ENCODE peak calls at places on chromosomes 12 and 14, in seven cellular contexts. U is skeletal muscle cell, E is activated gamma-delta T cell treated with Interleukin-2 at 50 U/mL for 16 hours, N is NCI-H524, P is SIG-M5, M is memory B cell, H is EL. Y is an unnamed sample.

GRCh38 chr12:54261817-54262402 is 18.0 kb downstream of the CBX5 start:
- DNase-seq in N (no peak), U (no peak), M (no peak), P (no peak), H (no peak), E (no peak), Y (no peak)

GRCh38 chr14:39668449-39668848 is 236.2 kb upstream of the FBXO33 start:
- DNase-seq in M (no peak), H (no peak), P (no peak), U (no peak), N (no peak), E (no peak), Y (no peak)

GRCh38 chr12:63805704-63806672 is 26.3 kb downstream of the RXYLT1 start:
- DNase-seq in N (no peak), P (no peak), E (no peak), U (no peak), H (no peak), M (no peak), Y (no peak)

GRCh38 chr12:12505544-12506501 is 56.8 kb downstream of the DUSP16 start:
- DNase-seq in M (no peak), P (no peak), E (no peak), N (no peak), U (peak; percentile 25), H (peak; percentile 79), Y (no peak)

GRCh38 chr12:50040657-50041056 is 15.4 kb upstream of the RACGAP1 start:
- DNase-seq in N (no peak), U (no peak), E (no peak), H (no peak), P (no peak), M (no peak), Y (no peak)

GRCh38 chr12:22526836-22527235 is 17.5 kb downstream of the C2CD5 start:
- DNase-seq in U (no peak), M (no peak), H (no peak), N (no peak), E (no peak), P (no peak), Y (no peak)

GRCh38 chr12:1630081-1630826 is 1.2 kb downstream of the WNT5B start:
- DNase-seq in N (peak; percentile 72), P (no peak), H (no peak), M (peak; percentile 29), U (no peak), E (peak; percentile 11), Y (peak; percentile 21)

GRCh38 chr14:60640859-60641721 is 8.2 kb downstream of the SIX1 start:
- DNase-seq in U (no peak), M (no peak), P (no peak), E (no peak), H (no peak), N (no peak), Y (no peak)

GRCh38 chr14:92982941-92983340 is 60.0 kb downstream of the CHGA start:
- DNase-seq in H (no peak), N (no peak), E (no peak), P (no peak), M (no peak), U (peak; percentile 25), Y (peak; percentile 25)

GRCh38 chr12:91577586-91578539 is 395.2 kb upstream of the DCN start:
- DNase-seq in H (peak; percentile 17), N (no peak), P (no peak), U (no peak), M (no peak), E (no peak), Y (peak; percentile 60)

GRCh38 chr14:106070242-106070641 is 543.9 kb downstream of the TMEM121 start:
- DNase-seq in M (no peak), H (no peak), E (no peak), U (no peak), P (no peak), N (no peak), Y (no peak)

GRCh38 chr12:29702222-29702621 is 81.5 kb downstream of the TMTC1 start:
- DNase-seq in N (no peak), P (no peak), E (no peak), M (no peak), H (no peak), U (no peak), Y (no peak)

GRCh38 chr12:131103614-131104463 is 150.1 kb downstream of the ADGRD1 start:
- DNase-seq in E (no peak), P (no peak), U (no peak), H (no peak), N (no peak), M (no peak), Y (no peak)

GRCh38 chr12:110931315-110931728 is 10.9 kb upstream of the MYL2 start:
- DNase-seq in H (no peak), P (no peak), E (no peak), U (no peak), N (peak; percentile 18), M (no peak), Y (no peak)

GRCh38 chr14:52222901-52223300 is 44.6 kb upstream of the PTGDR start:
- DNase-seq in M (no peak), E (no peak), H (no peak), N (no peak), U (no peak), P (no peak), Y (no peak)

GRCh38 chr14:52332269-52332668 is 18.2 kb downstream of the PTGER2 start:
- DNase-seq in P (no peak), E (no peak), M (no peak), N (no peak), U (no peak), H (no peak), Y (no peak)

GRCh38 chr12:101696477-101697196 is 803 bp upstream of the CHPT1 start:
- DNase-seq in U (no peak), P (peak; percentile 53), E (no peak), H (no peak), M (no peak), N (peak; percentile 24), Y (peak; percentile 16)

GRCh38 chr14:80959448-80960006 is 4.1 kb downstream of the TSHR start:
- DNase-seq in U (no peak), M (peak; percentile 71), P (no peak), E (peak; percentile 41), H (peak; percentile 3), N (peak; percentile 95), Y (peak; percentile 97)

GRCh38 chr12:21980544-21980943 is 39.3 kb upstream of the ABCC9 start:
- DNase-seq in E (no peak), H (no peak), P (no peak), U (no peak), N (no peak), M (no peak), Y (no peak)

Y was measured in NCI-H446 treated with DMSO at 0.1 percent for 48 hours.